ENCODE peak calls at places on chromosome 12, in seven cellular contexts. J, I, X, C, U, B and G are unnamed samples.

GRCh38 chr12:108335349-108336119 is 3.6 kb downstream of the CMKLR1 start:
- DNase-seq in J (no peak), I (no peak), X (no peak), C (no peak), U (no peak), B (no peak), G (no peak)

GRCh38 chr12:15486859-15487258 is 164.6 kb downstream of the PTPRO start:
- DNase-seq in J (no peak), I (no peak), X (no peak), C (no peak), U (no peak), B (no peak), G (no peak)

GRCh38 chr12:43063642-43064041 is 474.1 kb upstream of the PRICKLE1 start:
- DNase-seq in J (no peak), I (no peak), X (no peak), C (no peak), U (no peak), B (no peak), G (no peak)

GRCh38 chr12:6603095-6603567 is 4.0 kb downstream of the CHD4 start:
- DNase-seq in J (no peak), I (no peak), X (peak), C (no peak), U (no peak), B (peak), G (peak)

GRCh38 chr12:119363490-119363889 is 29.0 kb downstream of the CCDC60 start:
- DNase-seq in J (no peak), I (no peak), X (peak), C (no peak), U (no peak), B (no peak), G (no peak)

GRCh38 chr12:108633534-108634224 is at the start of gene SELPLG:
- DNase-seq in J (no peak), I (no peak), X (no peak), C (no peak), U (peak), B (peak), G (no peak)

GRCh38 chr12:57717846-57718640 is 20.5 kb downstream of the AGAP2 start:
- DNase-seq in J (no peak), I (no peak), X (no peak), C (no peak), U (no peak), B (no peak), G (no peak)

GRCh38 chr12:22256076-22256475 is 78.4 kb downstream of the ST8SIA1 start:
- DNase-seq in J (no peak), I (no peak), X (no peak), C (no peak), U (no peak), B (no peak), G (no peak)

GRCh38 chr12:93273834-93274705 is 103.7 kb upstream of the NUDT4 start:
- DNase-seq in J (no peak), I (no peak), X (no peak), C (no peak), U (no peak), B (no peak), G (no peak)

GRCh38 chr12:50246873-50247612 is 36.3 kb downstream of the LIMA1 start:
- DNase-seq in J (no peak), I (no peak), X (peak), C (no peak), U (no peak), B (no peak), G (no peak)

GRCh38 chr12:32545413-32545970 is 133.6 kb upstream of the DNM1L start:
- DNase-seq in J (no peak), I (no peak), X (no peak), C (no peak), U (no peak), B (no peak), G (no peak)

GRCh38 chr12:109560867-109561710 is 12.2 kb downstream of the MMAB start:
- DNase-seq in J (no peak), I (no peak), X (no peak), C (no peak), U (no peak), B (no peak), G (no peak)

GRCh38 chr12:13101854-13102375 is 1.6 kb downstream of the GSG1 start:
- DNase-seq in J (no peak), I (no peak), X (peak), C (no peak), U (peak), B (no peak), G (peak)

GRCh38 chr12:106387847-106388246 is 30.3 kb downstream of the POLR3B start:
- DNase-seq in J (no peak), I (no peak), X (no peak), C (no peak), U (no peak), B (no peak), G (no peak)